ENCODE peak calls at places on chromosomes 5 and 9, in ten cellular contexts. L is DMS79 treated with DMSO at 0.1 percent for 48 hours; F is amygdala; B is transverse colon; S is HCT116; N is GM06990; Q is retinal pigment epithelial cell; Z is naive thymus-derived CD4-positive, alpha-beta T cell; J is right atrium auricular region; E is cerebellar cortex. M is an unnamed sample.

GRCh38 chr5:53779541-53779981 is 219.1 kb downstream of the NDUFS4 start:
- DNase-seq in J (no peak), B (no peak), E (no peak), F (no peak), N (no peak), S (no peak), L (peak), Q (no peak), Z (no peak), M (no peak)

GRCh38 chr5:11770310-11770709 is 133.9 kb downstream of the CTNND2 start:
- DNase-seq in J (no peak), B (no peak), L (no peak), E (no peak), F (no peak), Z (no peak), S (no peak), Q (no peak), N (no peak), M (no peak)

GRCh38 chr5:84242286-84242685 is 142.4 kb downstream of the EDIL3 start:
- DNase-seq in F (no peak), L (no peak), E (no peak), J (no peak), B (no peak), S (no peak), Z (no peak), Q (no peak), N (no peak), M (no peak)

GRCh38 chr9:110126986-110127864 is 80.7 kb downstream of the C9orf152 start:
- DNase-seq in B (peak), N (no peak), S (no peak), Q (peak), L (no peak), F (no peak), J (peak), E (no peak), Z (no peak), M (no peak)

GRCh38 chr5:998276-998974 is 10.2 kb upstream of the NKD2 start:
- DNase-seq in Z (no peak), J (peak), S (no peak), B (no peak), Q (no peak), N (no peak), L (no peak), E (no peak), F (no peak), M (no peak)

GRCh38 chr5:142529626-142530278 is 156.1 kb downstream of the FGF1 start:
- DNase-seq in Q (no peak), S (peak), Z (no peak), N (no peak), E (no peak), F (no peak), L (no peak), J (no peak), B (no peak), M (no peak)

GRCh38 chr9:14316574-14317304 is 2.8 kb upstream of the NFIB start:
- DNase-seq in Z (no peak), E (peak), F (peak), J (no peak), N (no peak), L (peak), Q (no peak), S (no peak), B (no peak), M (no peak)

GRCh38 chr5:173581408-173582197 is 34.8 kb downstream of the BOD1 start:
- DNase-seq in E (no peak), Q (no peak), L (no peak), F (no peak), S (peak), B (peak), N (peak), Z (peak), J (no peak), M (no peak)

GRCh38 chr9:61671276-61671973 is 481.6 kb downstream of the SPATA31A7 start:
- DNase-seq in Q (no peak), F (no peak), E (no peak), N (no peak), J (peak), B (peak), L (no peak), S (no peak), Z (no peak), M (peak)

GRCh38 chr9:136526625-136527066 is 19.2 kb downstream of the NOTCH1 start:
- DNase-seq in S (no peak), F (peak), N (no peak), J (no peak), Z (no peak), L (peak), E (no peak), Q (no peak), B (peak), M (no peak)

GRCh38 chr5:142325677-142326479 is 1.1 kb upstream of the SPRY4 start:
- DNase-seq in N (peak), E (peak), J (peak), B (peak), Z (no peak), Q (no peak), S (peak), L (peak), F (peak), M (no peak)

GRCh38 chr5:178431777-178432155 is 158.4 kb downstream of the COL23A1 start:
- DNase-seq in J (no peak), N (no peak), L (no peak), Z (no peak), E (no peak), F (no peak), B (no peak), S (no peak), Q (no peak), M (no peak)

GRCh38 chr9:34651876-34652602 is at the start of gene IL11RA:
- DNase-seq in E (peak), F (peak), Q (no peak), L (no peak), N (no peak), S (peak), B (peak), Z (peak), J (peak), M (no peak)

GRCh38 chr5:94469889-94470288 is 148.5 kb downstream of the KIAA0825 start:
- DNase-seq in J (no peak), B (no peak), Z (no peak), L (no peak), N (no peak), Q (no peak), E (no peak), F (no peak), S (peak), M (no peak)

GRCh38 chr5:42583322-42583721 is 160.1 kb downstream of the GHR start:
- DNase-seq in F (no peak), L (no peak), Z (no peak), Q (no peak), J (no peak), E (peak), S (peak), N (peak), B (peak), M (no peak)

GRCh38 chr9:127971357-127972315 is 9.2 kb downstream of the EEIG1 start:
- DNase-seq in J (no peak), B (no peak), S (no peak), Z (no peak), L (no peak), Q (no peak), N (no peak), F (peak), E (no peak), M (peak)

GRCh38 chr5:151598984-151599383 is 7.9 kb upstream of the FAT2 start:
- DNase-seq in E (no peak), Q (no peak), L (no peak), N (no peak), S (no peak), F (no peak), B (no peak), Z (no peak), J (no peak), M (no peak)

GRCh38 chr5:178314961-178315820 is 82.6 kb upstream of the PHYKPL start:
- DNase-seq in Z (no peak), E (no peak), J (no peak), B (no peak), Q (no peak), L (no peak), S (no peak), N (no peak), F (no peak), M (no peak)

GRCh38 chr5:126544087-126544740 is 50.8 kb downstream of the ALDH7A1 start:
- DNase-seq in Q (no peak), Z (no peak), S (peak), L (no peak), B (peak), E (peak), F (no peak), N (no peak), J (no peak), M (no peak)

GRCh38 chr9:111036068-111036789 is 2.0 kb downstream of the LPAR1 start:
- DNase-seq in Q (no peak), B (peak), N (no peak), E (no peak), J (peak), Z (no peak), L (peak), F (peak), S (peak), M (no peak)

GRCh38 chr5:38297830-38298608 is 39.7 kb downstream of the EGFLAM start:
- DNase-seq in B (no peak), S (no peak), L (no peak), J (no peak), F (no peak), N (no peak), Q (no peak), E (no peak), Z (no peak), M (no peak)

GRCh38 chr5:55096186-55096585 is 6.3 kb upstream of the GZMA start:
- DNase-seq in Z (no peak), J (no peak), E (no peak), Q (no peak), L (no peak), F (no peak), N (no peak), B (no peak), S (no peak), M (no peak)

GRCh38 chr5:72325566-72326297 is 5.6 kb downstream of the PTCD2 start:
- DNase-seq in Z (no peak), F (no peak), Q (no peak), S (no peak), N (no peak), B (no peak), L (no peak), E (no peak), J (no peak), M (no peak)

GRCh38 chr5:44862808-44863207 is 54.1 kb downstream of the MRPS30 start:
- DNase-seq in B (no peak), F (no peak), L (no peak), N (no peak), Z (no peak), J (no peak), E (peak), Q (peak), S (peak), M (no peak)

GRCh38 chr5:54263447-54263846 is 46.9 kb downstream of the ARL15 start:
- DNase-seq in B (no peak), Z (no peak), L (no peak), F (no peak), Q (no peak), E (no peak), J (no peak), N (no peak), S (no peak), M (no peak)

GRCh38 chr5:6397536-6398269 is 19.4 kb upstream of the MED10 start:
- DNase-seq in N (no peak), B (no peak), E (no peak), F (no peak), S (no peak), L (no peak), J (peak), Q (no peak), Z (no peak), M (peak)

GRCh38 chr5:62306494-62307363 is 723 bp downstream of the KIF2A start:
- DNase-seq in F (peak), S (no peak), E (peak), L (no peak), B (peak), Q (no peak), Z (peak), J (peak), N (peak), M (no peak)

GRCh38 chr5:86684222-86684621 is 66.5 kb downstream of the COX7C start:
- DNase-seq in B (no peak), Z (no peak), F (no peak), Q (no peak), L (no peak), N (no peak), J (no peak), S (no peak), E (no peak), M (no peak)

GRCh38 chr9:130682490-130683121 is 11.0 kb upstream of the EXOSC2 start:
- DNase-seq in L (peak), N (no peak), Z (peak), S (peak), F (peak), B (peak), E (peak), J (peak), Q (no peak), M (no peak)

M was measured in vagina.